ENCODE peak calls at places on chromosomes 5 and 9, in four cellular contexts. One of them, this sample, is unnamed.

GRCh38 chr9:128159073-128159783 is 837 bp upstream of the BBLN start:
- DNase-seq in GM12878: peak
- DNase-seq in HEK293T: no peak
- DNase-seq in HepG2: peak
- DNase-seq in this sample: peak

GRCh38 chr5:65172486-65173129 is 309.1 kb downstream of the ADAMTS6 start:
- DNase-seq in GM12878: peak
- DNase-seq in HEK293T: no peak
- DNase-seq in HepG2: no peak
- DNase-seq in this sample: no peak

GRCh38 chr9:15423328-15423985 is 781 bp downstream of the SNAPC3 start:
- DNase-seq in GM12878: no peak
- DNase-seq in HEK293T: no peak
- DNase-seq in HepG2: no peak
- DNase-seq in this sample: peak

GRCh38 chr9:135242406-135242805 is 154.9 kb downstream of the OLFM1 start:
- DNase-seq in GM12878: no peak
- DNase-seq in HEK293T: no peak
- DNase-seq in HepG2: no peak
- DNase-seq in this sample: no peak

GRCh38 chr5:97118623-97119022 is 23.8 kb downstream of the LIX1 start:
- DNase-seq in GM12878: no peak
- DNase-seq in HEK293T: no peak
- DNase-seq in HepG2: no peak
- DNase-seq in this sample: no peak

GRCh38 chr9:99511723-99512122 is 289.6 kb downstream of the SEC61B start:
- DNase-seq in GM12878: no peak
- DNase-seq in HEK293T: no peak
- DNase-seq in HepG2: no peak
- DNase-seq in this sample: no peak

GRCh38 chr9:107742531-107743309 is 253.2 kb upstream of the KLF4 start:
- DNase-seq in GM12878: no peak
- DNase-seq in HEK293T: no peak
- DNase-seq in HepG2: no peak
- DNase-seq in this sample: no peak

GRCh38 chr5:51376504-51376903 is 6.7 kb upstream of the ISL1 start:
- DNase-seq in GM12878: no peak
- DNase-seq in HEK293T: no peak
- DNase-seq in HepG2: no peak
- DNase-seq in this sample: no peak

GRCh38 chr5:152305525-152305924 is 99.6 kb downstream of the NMUR2 start:
- DNase-seq in GM12878: no peak
- DNase-seq in HEK293T: no peak
- DNase-seq in HepG2: no peak
- DNase-seq in this sample: no peak

GRCh38 chr9:76537150-76537646 is 78.2 kb downstream of the GCNT1 start:
- DNase-seq in GM12878: no peak
- DNase-seq in HEK293T: no peak
- DNase-seq in HepG2: no peak
- DNase-seq in this sample: no peak

GRCh38 chr9:38083858-38084555 is 15.0 kb upstream of the SHB start:
- DNase-seq in GM12878: no peak
- DNase-seq in HEK293T: no peak
- DNase-seq in HepG2: no peak
- DNase-seq in this sample: no peak

GRCh38 chr9:70113403-70114022 is 69.9 kb downstream of the MAMDC2 start:
- DNase-seq in GM12878: no peak
- DNase-seq in HEK293T: peak
- DNase-seq in HepG2: peak
- DNase-seq in this sample: peak

GRCh38 chr5:4018007-4018406 is 422.4 kb downstream of the IRX1 start:
- DNase-seq in GM12878: no peak
- DNase-seq in HEK293T: no peak
- DNase-seq in HepG2: no peak
- DNase-seq in this sample: no peak

GRCh38 chr9:105330201-105330600 is 85.8 kb downstream of the SLC44A1 start:
- DNase-seq in GM12878: no peak
- DNase-seq in HEK293T: no peak
- DNase-seq in HepG2: peak
- DNase-seq in this sample: no peak

GRCh38 chr9:111599092-111599947 is at the start of gene PTGR1:
- DNase-seq in GM12878: no peak
- DNase-seq in HEK293T: no peak
- DNase-seq in HepG2: peak
- DNase-seq in this sample: no peak

GRCh38 chr9:31034311-31034710 is 1350.1 kb upstream of the ACO1 start:
- DNase-seq in GM12878: no peak
- DNase-seq in HEK293T: no peak
- DNase-seq in HepG2: peak
- DNase-seq in this sample: no peak

GRCh38 chr5:8686707-8687106 is 817.8 kb downstream of the MTRR start:
- DNase-seq in GM12878: no peak
- DNase-seq in HEK293T: no peak
- DNase-seq in HepG2: no peak
- DNase-seq in this sample: no peak
- TF ChIP-seq TARDBP in GM12878: no peak
- TF ChIP-seq TARDBP in HEK293T: no peak
- TF ChIP-seq TARDBP in HepG2: no peak
- TF ChIP-seq TARDBP in this sample: no peak

GRCh38 chr5:68290260-68290674 is 74.7 kb downstream of the PIK3R1 start:
- DNase-seq in GM12878: no peak
- DNase-seq in HEK293T: no peak
- DNase-seq in HepG2: no peak
- DNase-seq in this sample: peak

GRCh38 chr5:68287976-68288755 is 72.6 kb downstream of the PIK3R1 start:
- DNase-seq in GM12878: peak
- DNase-seq in HEK293T: peak
- DNase-seq in HepG2: peak
- DNase-seq in this sample: peak

GRCh38 chr5:68289576-68289975 is 74.0 kb downstream of the PIK3R1 start:
- DNase-seq in GM12878: no peak
- DNase-seq in HEK293T: no peak
- DNase-seq in HepG2: no peak
- DNase-seq in this sample: no peak

GRCh38 chr5:68287631-68287975 is 72.0 kb downstream of the PIK3R1 start:
- DNase-seq in GM12878: no peak
- DNase-seq in HEK293T: no peak
- DNase-seq in HepG2: no peak
- DNase-seq in this sample: no peak

GRCh38 chr5:68288756-68289134 is 73.2 kb downstream of the PIK3R1 start:
- DNase-seq in GM12878: no peak
- DNase-seq in HEK293T: peak
- DNase-seq in HepG2: no peak
- DNase-seq in this sample: peak
- TF ChIP-seq TARDBP in GM12878: no peak
- TF ChIP-seq TARDBP in HEK293T: no peak
- TF ChIP-seq TARDBP in HepG2: no peak
- TF ChIP-seq TARDBP in this sample: no peak

DNA sequence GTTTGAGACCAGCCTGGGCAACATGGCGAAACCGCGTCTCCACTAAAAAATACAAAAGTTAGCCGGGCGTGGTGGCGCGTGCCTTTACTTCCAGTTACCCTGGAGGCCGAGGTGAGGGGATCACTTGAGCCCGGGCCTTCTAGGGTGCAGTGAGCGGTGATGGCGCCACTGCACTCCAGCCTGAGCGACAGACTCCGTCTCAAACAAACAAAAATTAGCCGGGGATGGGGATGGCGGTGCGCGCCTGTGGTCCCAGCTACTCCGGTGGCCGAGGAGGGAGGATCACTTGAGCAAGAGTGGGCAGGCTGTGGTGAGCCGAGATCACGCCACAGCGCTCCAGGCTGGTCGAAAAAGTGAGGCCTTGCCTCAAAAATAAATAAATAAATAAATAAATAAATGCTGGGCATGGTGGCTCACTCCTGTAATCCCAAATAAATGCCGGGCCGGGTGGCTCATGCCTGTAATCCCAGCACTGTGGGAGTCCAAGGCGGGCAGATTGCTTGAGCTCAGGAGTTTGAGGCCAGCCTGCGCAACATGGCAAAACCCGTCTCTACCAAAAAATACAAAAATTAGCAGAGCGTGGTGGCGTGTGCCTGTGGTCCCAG is 16.0 kb upstream of the NSD1 start:
- DNase-seq in GM12878: no peak
- DNase-seq in HEK293T: no peak
- DNase-seq in HepG2: no peak
- DNase-seq in this sample: no peak
- TF ChIP-seq TARDBP in GM12878: no peak
- TF ChIP-seq TARDBP in HEK293T: no peak
- TF ChIP-seq TARDBP in HepG2: no peak
- TF ChIP-seq TARDBP in this sample: no peak

GRCh38 chr9:6068983-6069382 is 53.6 kb upstream of the RANBP6 start:
- DNase-seq in GM12878: peak
- DNase-seq in HEK293T: no peak
- DNase-seq in HepG2: no peak
- DNase-seq in this sample: no peak
- TF ChIP-seq TARDBP in GM12878: no peak
- TF ChIP-seq TARDBP in HEK293T: no peak
- TF ChIP-seq TARDBP in HepG2: no peak
- TF ChIP-seq TARDBP in this sample: no peak

GRCh38 chr5:9930156-9930555 is 300.0 kb upstream of the TAS2R1 start:
- DNase-seq in GM12878: no peak
- DNase-seq in HEK293T: no peak
- DNase-seq in HepG2: no peak
- DNase-seq in this sample: no peak
- TF ChIP-seq TARDBP in GM12878: no peak
- TF ChIP-seq TARDBP in HEK293T: no peak
- TF ChIP-seq TARDBP in HepG2: no peak
- TF ChIP-seq TARDBP in this sample: no peak

DNA sequence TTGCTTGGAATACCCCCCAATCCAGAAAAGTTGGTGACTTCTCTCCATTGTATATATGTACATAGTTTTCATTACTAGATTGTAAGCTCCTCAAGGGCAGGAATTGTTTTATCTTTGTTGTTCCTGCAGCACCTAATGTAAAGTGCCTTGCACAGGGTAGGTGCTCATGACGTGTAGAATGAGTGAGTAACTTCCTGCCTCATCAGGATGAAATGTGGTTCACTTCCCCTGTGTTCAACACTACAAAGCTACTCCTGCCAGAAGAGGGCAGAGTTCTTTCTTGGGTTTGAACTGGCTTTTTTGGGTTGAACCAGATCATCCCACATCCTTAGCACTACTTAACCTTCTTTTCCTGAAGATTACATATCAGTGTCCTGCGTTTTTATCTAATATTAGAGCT is 23.9 kb downstream of the GTF3C4 start:
- DNase-seq in GM12878: no peak
- DNase-seq in HEK293T: no peak
- DNase-seq in HepG2: no peak
- DNase-seq in this sample: peak
- TF ChIP-seq TARDBP in GM12878: no peak
- TF ChIP-seq TARDBP in HEK293T: no peak
- TF ChIP-seq TARDBP in HepG2: no peak
- TF ChIP-seq TARDBP in this sample: no peak